ENCODE peak calls at places on chromosome 19, in four cellular contexts. S is GM12865, R is RWPE1, U is breast epithelium. G is an unnamed sample.

GRCh38 chr19:39341122-39341719 is 1.0 kb upstream of the SAMD4B start:
- DNase-seq in S (no peak), R (no peak), U (peak; percentile 46), G (no peak)

GRCh38 chr19:55013596-55013995 is 24.5 kb downstream of the GP6 start:
- DNase-seq in S (no peak), R (no peak), U (no peak), G (no peak)

GRCh38 chr19:1082165-1082927 is 12.8 kb downstream of the POLR2E start:
- DNase-seq in S (peak; percentile 87), R (peak; percentile 95), U (peak; percentile 93), G (peak; percentile 90)

GRCh38 chr19:38004505-38005223 is 97.7 kb downstream of the SIPA1L3 start:
- DNase-seq in S (peak; percentile 94), R (peak; percentile 97), U (peak; percentile 96), G (peak; percentile 72)

GRCh38 chr19:18783958-18784785 is 6.9 kb downstream of the COMP start:
- DNase-seq in S (no peak), R (no peak), U (no peak), G (no peak)

GRCh38 chr19:36417752-36418286 is 625 bp downstream of the ZFP82 start:
- DNase-seq in S (no peak), R (no peak), U (no peak), G (no peak)

GRCh38 chr19:35120898-35121297 is 5.3 kb downstream of the FXYD3 start:
- DNase-seq in S (no peak), R (no peak), U (no peak), G (no peak)

GRCh38 chr19:1261863-1262686 is 7.1 kb upstream of the CIRBP start:
- DNase-seq in S (no peak), R (peak; percentile 60), U (peak; percentile 91), G (no peak)

GRCh38 chr19:54345938-54346386 is 7.0 kb upstream of the LILRA4 start:
- DNase-seq in S (peak; percentile 45), R (no peak), U (no peak), G (no peak)

GRCh38 chr19:42325896-42326771 is 699 bp downstream of the MEGF8 start:
- DNase-seq in S (peak; percentile 47), R (peak; percentile 17), U (no peak), G (no peak)

GRCh38 chr19:1467512-1468273 is 11.3 kb downstream of the C19orf25 start:
- DNase-seq in S (no peak), R (no peak), U (no peak), G (no peak)

GRCh38 chr19:42134671-42135070 is 2.4 kb upstream of the POU2F2 start:
- DNase-seq in S (no peak), R (no peak), U (no peak), G (no peak)

GRCh38 chr19:29873024-29873800 is 61.4 kb downstream of the CCNE1 start:
- DNase-seq in S (peak; percentile 68), R (peak; percentile 56), U (no peak), G (peak; percentile 83)

GRCh38 chr19:47047272-47047930 is 1.0 kb downstream of the TMEM160 start:
- DNase-seq in S (no peak), R (no peak), U (no peak), G (no peak)

GRCh38 chr19:56764296-56764695 is 76.2 kb downstream of the PEG3 start:
- DNase-seq in S (no peak), R (no peak), U (no peak), G (no peak)

GRCh38 chr19:383922-384800 is 24.8 kb downstream of the C2CD4C start:
- DNase-seq in S (no peak), R (no peak), U (peak; percentile 12), G (no peak)

GRCh38 chr19:43525836-43526771 is 897 bp downstream of the ETHE1 start:
- DNase-seq in S (peak; percentile 23), R (peak; percentile 25), U (peak; percentile 35), G (no peak)

GRCh38 chr19:35459414-35460082 is 11.5 kb downstream of the FFAR2 start:
- DNase-seq in S (no peak), R (no peak), U (no peak), G (no peak)

DNA sequence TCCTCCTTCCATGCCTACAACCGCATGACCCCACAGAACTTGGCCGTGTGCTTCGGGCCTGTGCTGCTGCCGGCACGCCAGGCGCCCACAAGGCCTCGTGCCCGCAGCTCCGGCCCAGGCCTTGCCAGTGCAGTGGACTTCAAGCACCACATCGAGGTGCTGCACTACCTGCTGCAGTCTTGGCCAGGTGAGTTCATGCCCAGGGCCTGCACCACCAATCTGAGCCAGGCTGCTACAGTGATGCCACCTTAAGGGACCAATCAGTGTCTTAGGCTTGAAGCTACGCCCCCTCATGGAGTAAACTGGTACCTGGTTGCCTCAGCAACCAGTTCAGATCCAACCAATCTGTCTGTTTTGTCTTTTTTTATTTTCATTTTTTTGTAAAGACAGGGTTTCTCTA is 5.2 kb downstream of the SYDE1 start:
- DNase-seq in S (no peak), R (no peak), U (no peak), G (no peak)
- TF ChIP-seq CTCF in S (no peak), R (no peak), U (no peak), G (no peak)

GRCh38 chr19:48255376-48256303 is at the start of gene CARD8:
- DNase-seq in S (peak; percentile 95), R (peak; percentile 68), U (peak; percentile 65), G (no peak)
- TF ChIP-seq CTCF in S (no peak), R (no peak), U (no peak), G (peak; percentile 34)

GRCh38 chr19:17389288-17389687 is 4.7 kb downstream of the CCDC194 start:
- DNase-seq in S (no peak), R (no peak), U (no peak), G (no peak)

GRCh38 chr19:17391371-17392151 is 2.4 kb downstream of the CCDC194 start:
- DNase-seq in S (peak; percentile 31), R (no peak), U (no peak), G (no peak)

GRCh38 chr19:17393914-17394313 is at the start of gene CCDC194:
- DNase-seq in S (peak; percentile 19), R (no peak), U (no peak), G (no peak)

GRCh38 chr19:17390665-17391370 is 3.2 kb downstream of the CCDC194 start:
- DNase-seq in S (peak; percentile 90), R (peak; percentile 97), U (peak; percentile 87), G (peak; percentile 94)

DNA sequence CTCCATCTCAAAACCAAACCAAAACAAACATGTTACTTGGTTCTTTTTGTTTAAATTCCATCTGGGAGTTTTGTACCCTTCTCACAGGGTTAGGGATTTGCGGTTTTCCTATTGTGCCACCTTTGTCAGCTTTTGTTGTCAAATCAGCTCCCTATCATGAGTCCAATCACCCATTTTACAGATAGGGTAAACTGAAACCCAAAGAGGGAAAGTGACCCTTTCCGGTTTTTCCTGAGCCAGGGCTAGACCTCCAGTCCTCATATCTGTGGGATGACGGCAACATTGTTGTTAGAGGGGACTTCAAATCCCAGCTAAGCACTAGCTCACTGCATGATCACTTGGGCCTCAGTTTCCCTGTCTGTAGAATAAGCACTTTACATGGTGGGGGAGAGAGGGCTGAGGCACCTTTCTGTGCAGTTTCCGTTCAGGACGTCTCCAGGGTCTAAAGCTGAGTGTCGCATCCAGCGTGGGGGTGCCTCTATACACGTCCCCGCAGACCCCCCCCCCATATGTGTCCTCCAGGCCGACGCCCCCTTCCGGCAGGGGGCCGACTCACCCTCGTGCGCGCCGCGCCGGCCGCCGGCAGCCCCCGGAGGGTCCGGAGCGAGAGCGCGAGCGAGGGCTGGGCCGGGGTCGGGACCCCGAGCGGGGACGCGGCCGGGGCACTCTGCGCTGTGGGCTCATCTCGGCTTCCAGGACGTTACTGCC is 3.9 kb downstream of the CCDC194 start:
- DNase-seq in S (no peak), R (no peak), U (no peak), G (no peak)
- TF ChIP-seq CTCF in S (no peak), R (no peak), U (no peak), G (peak; percentile 49)

DNA sequence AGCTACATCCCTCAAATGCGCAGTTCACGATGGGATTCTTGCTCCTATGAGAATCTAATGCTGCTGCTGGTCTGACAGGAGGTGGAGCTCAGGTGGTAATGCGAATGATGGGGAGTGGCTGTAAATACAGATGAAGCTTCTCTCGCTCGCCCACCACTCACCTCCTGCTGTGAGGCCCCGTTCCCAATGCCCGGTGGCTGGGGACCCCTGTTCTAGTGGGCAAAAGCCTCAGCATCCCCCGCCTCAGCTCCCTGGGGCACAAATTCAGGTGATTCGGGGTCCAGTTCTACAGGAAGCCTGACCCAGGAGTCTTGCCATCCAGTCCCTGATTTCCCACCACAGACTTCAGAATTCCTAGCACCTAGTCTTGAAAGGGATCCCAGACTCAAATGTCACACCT is 3.7 kb downstream of the RETN start:
- DNase-seq in S (no peak), R (no peak), U (no peak), G (no peak)
- TF ChIP-seq CTCF in S (no peak), R (no peak), U (no peak), G (no peak)

GRCh38 chr19:52296773-52297600 is at the start of gene ZNF480:
- DNase-seq in S (peak; percentile 89), R (peak; percentile 65), U (peak; percentile 53), G (peak; percentile 78)
- TF ChIP-seq CTCF in S (no peak), R (no peak), U (no peak), G (peak; percentile 44)

GRCh38 chr19:50836543-50837195 is 3.3 kb upstream of the KLK15 start:
- DNase-seq in S (no peak), R (no peak), U (no peak), G (no peak)

GRCh38 chr19:50835785-50836542 is 2.6 kb upstream of the KLK15 start:
- DNase-seq in S (peak; percentile 82), R (peak; percentile 86), U (peak; percentile 35), G (peak; percentile 84)

GRCh38 chr19:50839712-50840655 is 6.6 kb upstream of the KLK15 start:
- DNase-seq in S (no peak), R (no peak), U (no peak), G (no peak)

GRCh38 chr19:50837300-50837699 is 3.9 kb upstream of the KLK15 start:
- DNase-seq in S (no peak), R (no peak), U (no peak), G (no peak)

DNA sequence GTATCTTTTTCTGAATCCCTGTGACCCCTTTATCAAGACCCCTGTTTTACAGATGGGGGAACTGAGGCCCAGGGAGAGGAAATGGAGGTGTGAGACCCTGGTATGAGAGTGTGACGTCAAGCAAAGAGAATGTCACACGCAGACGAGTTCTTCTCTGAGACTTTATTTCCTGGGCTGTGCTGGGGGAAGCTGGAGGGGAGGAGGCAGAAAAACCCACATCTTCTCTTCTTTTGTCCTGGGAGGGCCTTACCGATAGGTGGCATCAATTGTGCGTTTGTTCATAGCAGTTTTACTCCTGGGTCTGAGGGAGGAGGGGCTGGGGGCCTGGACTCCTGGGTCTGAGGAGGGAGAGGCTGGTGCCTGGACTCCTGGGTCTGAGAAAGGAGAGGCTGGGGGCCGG is 4.9 kb upstream of the KLK15 start:
- DNase-seq in S (peak; percentile 59), R (no peak), U (no peak), G (no peak)
- TF ChIP-seq CTCF in S (peak; percentile 37), R (no peak), U (no peak), G (peak; percentile 34)

G was measured in type B pancreatic cell.